ENCODE peak calls at places on chromosome 1, in ten cellular contexts. One of them, this sample, is unnamed. For H3K27me3 and H3K4me1, the result is how much of the 10 kb centered on the place peaks cover.

GRCh38 chr1:210252621-210253041 is 20.0 kb downstream of the SERTAD4 start:
- DNase-seq in stomach: peak
- DNase-seq in tibial artery: no peak
- DNase-seq in PC-3: no peak
- DNase-seq in colonic mucosa: peak
- DNase-seq in fibroblast of lung: no peak
- DNase-seq in spleen: no peak
- DNase-seq in esophagus squamous epithelium: no peak
- DNase-seq in neural progenitor cell: peak
- DNase-seq in H9: peak
- DNase-seq in this sample: peak

GRCh38 chr1:241647658-241648057 is 4.4 kb upstream of the WDR64 start:
- DNase-seq in stomach: no peak
- DNase-seq in tibial artery: no peak
- DNase-seq in PC-3: peak
- DNase-seq in colonic mucosa: no peak
- DNase-seq in fibroblast of lung: no peak
- DNase-seq in spleen: no peak
- DNase-seq in esophagus squamous epithelium: no peak
- DNase-seq in neural progenitor cell: no peak
- DNase-seq in H9: no peak
- DNase-seq in this sample: no peak

GRCh38 chr1:180911640-180912161 is 996 bp upstream of the KIAA1614 start:
- DNase-seq in stomach: no peak
- DNase-seq in tibial artery: no peak
- DNase-seq in PC-3: no peak
- DNase-seq in colonic mucosa: no peak
- DNase-seq in fibroblast of lung: peak
- DNase-seq in spleen: no peak
- DNase-seq in esophagus squamous epithelium: no peak
- DNase-seq in neural progenitor cell: no peak
- DNase-seq in H9: peak
- DNase-seq in this sample: no peak

GRCh38 chr1:228076796-228077430 is 5.6 kb upstream of the ARF1 start:
- DNase-seq in stomach: peak
- DNase-seq in tibial artery: no peak
- DNase-seq in PC-3: no peak
- DNase-seq in colonic mucosa: no peak
- DNase-seq in fibroblast of lung: no peak
- DNase-seq in spleen: no peak
- DNase-seq in esophagus squamous epithelium: no peak
- DNase-seq in neural progenitor cell: no peak
- DNase-seq in H9: no peak
- DNase-seq in this sample: no peak

GRCh38 chr1:24910210-24910609 is 19.9 kb downstream of the RUNX3 start:
- DNase-seq in stomach: no peak
- DNase-seq in tibial artery: no peak
- DNase-seq in PC-3: no peak
- DNase-seq in colonic mucosa: no peak
- DNase-seq in fibroblast of lung: no peak
- DNase-seq in spleen: no peak
- DNase-seq in esophagus squamous epithelium: no peak
- DNase-seq in neural progenitor cell: no peak
- DNase-seq in H9: no peak
- DNase-seq in this sample: no peak

GRCh38 chr1:64624446-64624766 is 120.5 kb upstream of the RAVER2 start:
- DNase-seq in stomach: no peak
- DNase-seq in tibial artery: no peak
- DNase-seq in PC-3: peak
- DNase-seq in colonic mucosa: peak
- DNase-seq in fibroblast of lung: peak
- DNase-seq in spleen: no peak
- DNase-seq in esophagus squamous epithelium: no peak
- DNase-seq in neural progenitor cell: no peak
- DNase-seq in H9: no peak
- DNase-seq in this sample: peak

GRCh38 chr1:107138767-107139445 is 1.9 kb upstream of the NTNG1 start:
- DNase-seq in stomach: no peak
- DNase-seq in tibial artery: no peak
- DNase-seq in PC-3: peak
- DNase-seq in colonic mucosa: no peak
- DNase-seq in fibroblast of lung: no peak
- DNase-seq in spleen: no peak
- DNase-seq in esophagus squamous epithelium: no peak
- DNase-seq in neural progenitor cell: no peak
- DNase-seq in H9: no peak
- DNase-seq in this sample: no peak

GRCh38 chr1:44808063-44808937 is at the start of gene BTBD19:
- DNase-seq in stomach: peak
- DNase-seq in tibial artery: peak
- DNase-seq in PC-3: no peak
- DNase-seq in colonic mucosa: peak
- DNase-seq in fibroblast of lung: peak
- DNase-seq in spleen: peak
- DNase-seq in esophagus squamous epithelium: no peak
- DNase-seq in neural progenitor cell: peak
- DNase-seq in H9: peak
- DNase-seq in this sample: peak

GRCh38 chr1:26704629-26705028 is 8.8 kb downstream of the ARID1A start:
- DNase-seq in stomach: no peak
- DNase-seq in tibial artery: no peak
- DNase-seq in PC-3: no peak
- DNase-seq in colonic mucosa: no peak
- DNase-seq in fibroblast of lung: no peak
- DNase-seq in spleen: no peak
- DNase-seq in esophagus squamous epithelium: no peak
- DNase-seq in neural progenitor cell: no peak
- DNase-seq in H9: no peak
- DNase-seq in this sample: no peak

GRCh38 chr1:226135059-226135651 is 51.4 kb downstream of the ACBD3 start:
- DNase-seq in stomach: peak
- DNase-seq in tibial artery: no peak
- DNase-seq in PC-3: no peak
- DNase-seq in colonic mucosa: peak
- DNase-seq in fibroblast of lung: no peak
- DNase-seq in spleen: peak
- DNase-seq in esophagus squamous epithelium: no peak
- DNase-seq in neural progenitor cell: no peak
- DNase-seq in H9: no peak
- DNase-seq in this sample: peak

GRCh38 chr1:202700061-202700460 is 10.2 kb downstream of the SYT2 start:
- DNase-seq in stomach: no peak
- DNase-seq in tibial artery: no peak
- DNase-seq in PC-3: no peak
- DNase-seq in colonic mucosa: no peak
- DNase-seq in fibroblast of lung: no peak
- DNase-seq in spleen: peak
- DNase-seq in esophagus squamous epithelium: no peak
- DNase-seq in neural progenitor cell: no peak
- DNase-seq in H9: no peak
- DNase-seq in this sample: no peak

GRCh38 chr1:202702088-202702487 is 8.2 kb downstream of the SYT2 start:
- DNase-seq in stomach: no peak
- DNase-seq in tibial artery: no peak
- DNase-seq in PC-3: no peak
- DNase-seq in colonic mucosa: no peak
- DNase-seq in fibroblast of lung: no peak
- DNase-seq in spleen: peak
- DNase-seq in esophagus squamous epithelium: no peak
- DNase-seq in neural progenitor cell: peak
- DNase-seq in H9: no peak
- DNase-seq in this sample: no peak

GRCh38 chr1:202697038-202697437 is 13.2 kb downstream of the SYT2 start:
- DNase-seq in stomach: peak
- DNase-seq in tibial artery: peak
- DNase-seq in PC-3: no peak
- DNase-seq in colonic mucosa: peak
- DNase-seq in fibroblast of lung: no peak
- DNase-seq in spleen: peak
- DNase-seq in esophagus squamous epithelium: no peak
- DNase-seq in neural progenitor cell: no peak
- DNase-seq in H9: no peak
- DNase-seq in this sample: no peak

GRCh38 chr1:202701200-202701599 is 9.1 kb downstream of the SYT2 start:
- DNase-seq in stomach: no peak
- DNase-seq in tibial artery: no peak
- DNase-seq in PC-3: no peak
- DNase-seq in colonic mucosa: no peak
- DNase-seq in fibroblast of lung: no peak
- DNase-seq in spleen: no peak
- DNase-seq in esophagus squamous epithelium: no peak
- DNase-seq in neural progenitor cell: no peak
- DNase-seq in H9: no peak
- DNase-seq in this sample: no peak

DNA sequence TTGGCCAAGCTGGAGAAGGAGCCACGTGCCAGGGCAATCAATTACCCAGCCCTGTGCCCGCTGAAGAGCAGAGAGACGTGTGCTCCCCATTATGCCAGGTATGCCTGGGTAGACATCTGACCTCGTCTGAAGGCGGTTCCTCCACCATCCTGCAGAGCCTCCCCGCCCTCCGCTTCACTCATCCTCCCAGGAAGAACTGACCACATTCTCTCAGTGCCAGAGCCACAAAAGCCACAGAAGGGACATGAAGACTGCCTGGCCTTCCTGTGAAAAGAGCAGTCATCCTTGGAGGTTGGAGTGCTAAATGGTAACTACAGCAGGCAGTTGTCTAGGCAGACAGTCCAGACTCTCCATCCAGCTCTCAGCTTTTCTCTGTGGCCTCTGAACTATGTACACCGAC is 12.0 kb downstream of the SYT2 start:
- DNase-seq in stomach: no peak
- DNase-seq in tibial artery: no peak
- DNase-seq in PC-3: no peak
- DNase-seq in colonic mucosa: no peak
- DNase-seq in fibroblast of lung: no peak
- DNase-seq in spleen: no peak
- DNase-seq in esophagus squamous epithelium: no peak
- DNase-seq in neural progenitor cell: no peak
- DNase-seq in H9: no peak
- DNase-seq in this sample: no peak
- H3K27me3 ChIP-seq in stomach: under half
- H3K27me3 ChIP-seq in tibial artery: half or more
- H3K27me3 ChIP-seq in PC-3: under half
- H3K27me3 ChIP-seq in colonic mucosa: under half
- H3K27me3 ChIP-seq in fibroblast of lung: under half
- H3K27me3 ChIP-seq in spleen: half or more
- H3K27me3 ChIP-seq in esophagus squamous epithelium: half or more
- H3K27me3 ChIP-seq in neural progenitor cell: under half
- H3K27me3 ChIP-seq in H9: under half
- H3K27me3 ChIP-seq in this sample: under half

GRCh38 chr1:154413177-154413576 is 8.0 kb downstream of the IL6R start:
- DNase-seq in stomach: no peak
- DNase-seq in tibial artery: peak
- DNase-seq in PC-3: no peak
- DNase-seq in colonic mucosa: no peak
- DNase-seq in fibroblast of lung: no peak
- DNase-seq in spleen: no peak
- DNase-seq in esophagus squamous epithelium: no peak
- DNase-seq in neural progenitor cell: no peak
- DNase-seq in H9: no peak
- DNase-seq in this sample: no peak
- H3K4me1 ChIP-seq in stomach: half or more
- H3K4me1 ChIP-seq in tibial artery: under half
- H3K4me1 ChIP-seq in PC-3: under half
- H3K4me1 ChIP-seq in colonic mucosa: under half
- H3K4me1 ChIP-seq in fibroblast of lung: under half
- H3K4me1 ChIP-seq in spleen: half or more
- H3K4me1 ChIP-seq in esophagus squamous epithelium: under half
- H3K4me1 ChIP-seq in neural progenitor cell: under half
- H3K4me1 ChIP-seq in H9: under half
- H3K4me1 ChIP-seq in this sample: under half

GRCh38 chr1:190754769-190755168 is 277.1 kb upstream of the BRINP3 start:
- DNase-seq in stomach: no peak
- DNase-seq in tibial artery: no peak
- DNase-seq in PC-3: peak
- DNase-seq in colonic mucosa: no peak
- DNase-seq in fibroblast of lung: peak
- DNase-seq in spleen: no peak
- DNase-seq in esophagus squamous epithelium: no peak
- DNase-seq in neural progenitor cell: no peak
- DNase-seq in H9: no peak
- DNase-seq in this sample: no peak
- TF ChIP-seq CTCF in stomach: no peak
- TF ChIP-seq CTCF in tibial artery: no peak
- TF ChIP-seq CTCF in PC-3: peak
- TF ChIP-seq CTCF in colonic mucosa: no peak
- TF ChIP-seq CTCF in fibroblast of lung: peak
- TF ChIP-seq CTCF in spleen: no peak
- TF ChIP-seq CTCF in esophagus squamous epithelium: no peak
- TF ChIP-seq CTCF in neural progenitor cell: no peak
- TF ChIP-seq CTCF in H9: no peak
- TF ChIP-seq CTCF in this sample: no peak

GRCh38 chr1:204712718-204713430 is 27.3 kb upstream of the LRRN2 start:
- DNase-seq in stomach: no peak
- DNase-seq in tibial artery: no peak
- DNase-seq in PC-3: no peak
- DNase-seq in colonic mucosa: no peak
- DNase-seq in fibroblast of lung: no peak
- DNase-seq in spleen: no peak
- DNase-seq in esophagus squamous epithelium: no peak
- DNase-seq in neural progenitor cell: no peak
- DNase-seq in H9: no peak
- DNase-seq in this sample: no peak

GRCh38 chr1:204714861-204715511 is 29.4 kb upstream of the LRRN2 start:
- DNase-seq in stomach: no peak
- DNase-seq in tibial artery: no peak
- DNase-seq in PC-3: no peak
- DNase-seq in colonic mucosa: no peak
- DNase-seq in fibroblast of lung: no peak
- DNase-seq in spleen: no peak
- DNase-seq in esophagus squamous epithelium: no peak
- DNase-seq in neural progenitor cell: peak
- DNase-seq in H9: peak
- DNase-seq in this sample: no peak

GRCh38 chr1:204714194-204714860 is 28.8 kb upstream of the LRRN2 start:
- DNase-seq in stomach: no peak
- DNase-seq in tibial artery: no peak
- DNase-seq in PC-3: no peak
- DNase-seq in colonic mucosa: no peak
- DNase-seq in fibroblast of lung: no peak
- DNase-seq in spleen: no peak
- DNase-seq in esophagus squamous epithelium: no peak
- DNase-seq in neural progenitor cell: no peak
- DNase-seq in H9: no peak
- DNase-seq in this sample: no peak

GRCh38 chr1:204711947-204712701 is 26.6 kb upstream of the LRRN2 start:
- DNase-seq in stomach: no peak
- DNase-seq in tibial artery: no peak
- DNase-seq in PC-3: no peak
- DNase-seq in colonic mucosa: peak
- DNase-seq in fibroblast of lung: no peak
- DNase-seq in spleen: no peak
- DNase-seq in esophagus squamous epithelium: no peak
- DNase-seq in neural progenitor cell: peak
- DNase-seq in H9: no peak
- DNase-seq in this sample: peak

DNA sequence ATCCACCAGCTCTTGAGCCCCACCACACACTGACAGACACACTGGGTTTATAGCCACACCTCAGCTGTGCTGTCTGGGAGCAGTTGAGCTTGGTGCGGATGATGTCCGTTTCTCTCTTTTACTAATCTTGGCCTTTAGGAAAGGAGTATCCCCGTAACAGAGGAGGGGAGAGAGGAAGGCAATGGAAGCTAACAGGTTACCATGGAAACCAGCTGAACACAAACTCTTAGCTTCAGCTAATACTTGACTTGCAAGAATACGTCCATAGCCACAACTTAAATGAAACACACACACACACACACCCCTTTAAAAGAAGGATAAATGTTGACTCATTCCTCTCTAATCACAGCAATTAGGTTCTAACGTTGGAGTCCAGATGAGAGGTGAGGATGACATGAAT is 28.0 kb upstream of the LRRN2 start:
- DNase-seq in stomach: no peak
- DNase-seq in tibial artery: no peak
- DNase-seq in PC-3: no peak
- DNase-seq in colonic mucosa: no peak
- DNase-seq in fibroblast of lung: no peak
- DNase-seq in spleen: no peak
- DNase-seq in esophagus squamous epithelium: no peak
- DNase-seq in neural progenitor cell: no peak
- DNase-seq in H9: no peak
- DNase-seq in this sample: no peak
- H3K27me3 ChIP-seq in stomach: under half
- H3K27me3 ChIP-seq in tibial artery: half or more
- H3K27me3 ChIP-seq in PC-3: under half
- H3K27me3 ChIP-seq in colonic mucosa: under half
- H3K27me3 ChIP-seq in fibroblast of lung: under half
- H3K27me3 ChIP-seq in spleen: under half
- H3K27me3 ChIP-seq in esophagus squamous epithelium: half or more
- H3K27me3 ChIP-seq in neural progenitor cell: half or more
- H3K27me3 ChIP-seq in H9: under half
- H3K27me3 ChIP-seq in this sample: under half